ENCODE peak calls at places on chromosomes 4 and X, in four cellular contexts. I is psoas muscle, E is fibroblast of the aortic adventitia, K is adipocyte. M is an unnamed sample.

GRCh38 chr4:82790060-82790660 is 8.4 kb downstream of the SCD5 start:
- DNase-seq in I (no peak), E (no peak), K (no peak), M (no peak)

GRCh38 chr4:169976951-169977350 is 49.2 kb downstream of the MFAP3L start:
- DNase-seq in I (no peak), E (peak), K (no peak), M (no peak)

GRCh38 chrX:135707880-135708279 is 5.6 kb upstream of the CT45A1 start:
- DNase-seq in I (no peak), E (no peak), K (no peak), M (no peak)

GRCh38 chr4:25174674-25175073 is 14.4 kb upstream of the SEPSECS start:
- DNase-seq in I (no peak), E (peak), K (peak), M (no peak)

GRCh38 chrX:129737921-129738320 is 858 bp upstream of the XPNPEP2 start:
- DNase-seq in I (no peak), E (peak), K (peak), M (peak)

GRCh38 chr4:183455431-183456145 is 11.2 kb downstream of the CDKN2AIP start:
- DNase-seq in I (no peak), E (no peak), K (no peak), M (no peak)

GRCh38 chr4:40323866-40324265 is 11.3 kb upstream of the CHRNA9 start:
- DNase-seq in I (no peak), E (no peak), K (no peak), M (no peak)

GRCh38 chr4:751676-752075 is 46.0 kb downstream of the PCGF3 start:
- DNase-seq in I (peak), E (no peak), K (no peak), M (no peak)

GRCh38 chr4:88352062-88352461 is 26.6 kb upstream of the HERC6 start:
- DNase-seq in I (no peak), E (peak), K (peak), M (no peak)

GRCh38 chr4:6701371-6701770 is 7.7 kb downstream of the S100P start:
- DNase-seq in I (no peak), E (no peak), K (no peak), M (no peak)

GRCh38 chr4:86909945-86910344 is 17.7 kb upstream of the C4orf36 start:
- DNase-seq in I (no peak), E (no peak), K (no peak), M (no peak)

GRCh38 chr4:40414673-40415072 is 79.5 kb downstream of the CHRNA9 start:
- DNase-seq in I (no peak), E (no peak), K (no peak), M (no peak)

GRCh38 chr4:135249006-135249405 is 1047.4 kb upstream of the PABPC4L start:
- DNase-seq in I (no peak), E (no peak), K (no peak), M (no peak)

GRCh38 chrX:24334473-24334872 is 20.6 kb upstream of the SUPT20HL2 start:
- DNase-seq in I (no peak), E (peak), K (no peak), M (no peak)

GRCh38 chr4:184792950-184793555 is 32.7 kb downstream of the ACSL1 start:
- DNase-seq in I (no peak), E (peak), K (peak), M (no peak)

GRCh38 chrX:69107231-69107739 is 58.0 kb downstream of the PJA1 start:
- DNase-seq in I (no peak), E (peak), K (no peak), M (no peak)

GRCh38 chr4:81425087-81425486 is 46.6 kb downstream of the RASGEF1B start:
- DNase-seq in I (no peak), E (no peak), K (no peak), M (no peak)

GRCh38 chr4:7727727-7728126 is 211.9 kb downstream of the AFAP1 start:
- DNase-seq in I (no peak), E (peak), K (no peak), M (no peak)

GRCh38 chrX:1516596-1517104 is 20.3 kb downstream of the P2RY8 start:
- DNase-seq in I (no peak), E (no peak), K (no peak), M (no peak)

GRCh38 chr4:81084029-81084428 is 53.5 kb downstream of the BMP3 start:
- DNase-seq in I (no peak), E (peak), K (peak), M (no peak)

GRCh38 chr4:128393111-128393704 is 105.6 kb upstream of the PGRMC2 start:
- DNase-seq in I (no peak), E (peak), K (peak), M (no peak)

GRCh38 chr4:111601671-111602070 is 543.6 kb upstream of the FAM241A start:
- DNase-seq in I (no peak), E (no peak), K (no peak), M (no peak)

GRCh38 chr4:98222306-98222705 is 38.9 kb upstream of the RAP1GDS1 start:
- DNase-seq in I (no peak), E (peak), K (peak), M (no peak)

DNA sequence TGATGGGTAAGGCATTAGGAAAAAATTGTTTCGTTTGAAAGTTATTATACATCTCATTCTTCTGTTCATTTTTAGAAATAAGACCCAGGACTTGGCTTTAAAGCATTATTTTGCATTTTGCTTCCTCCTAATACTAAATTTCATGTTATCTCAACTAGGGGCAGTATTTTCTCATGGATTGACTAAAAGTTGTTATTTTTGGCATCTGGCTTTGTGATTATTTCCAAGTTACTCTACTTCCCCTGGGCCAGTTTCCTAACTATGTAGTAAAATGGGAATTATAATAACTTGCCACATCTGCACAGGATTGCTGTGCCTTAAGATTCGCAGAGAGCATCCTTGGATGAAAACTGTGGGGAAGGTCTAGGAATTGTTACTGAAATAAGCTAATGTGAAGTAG is 3.0 kb downstream of the RBPJ start:
- DNase-seq in I (no peak), E (peak), K (peak), M (no peak)
- H3K4me3 ChIP-seq in I (peak), E (no peak), K (peak), M (no peak)

DNA sequence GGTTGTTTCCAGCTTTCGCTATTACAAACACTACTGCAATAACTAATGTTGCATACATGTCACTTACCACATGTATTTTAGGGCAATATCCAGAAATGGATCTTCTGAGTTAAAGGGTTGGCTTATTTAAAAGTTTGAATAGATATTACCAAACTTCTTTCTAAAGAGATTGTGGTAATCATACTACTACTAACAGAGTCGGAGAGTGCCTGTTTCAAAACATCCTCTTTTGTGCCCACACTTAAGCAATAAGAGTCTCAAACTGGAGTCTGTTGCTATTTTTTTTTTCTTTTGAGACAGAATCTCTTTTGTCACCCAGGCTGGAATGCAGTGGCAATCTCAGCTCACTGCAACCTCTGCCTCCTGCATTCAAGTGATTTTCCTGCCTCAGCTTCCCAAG is 35.8 kb downstream of the FGFBP1 start:
- DNase-seq in I (no peak), E (no peak), K (no peak), M (no peak)
- H3K4me3 ChIP-seq in I (no peak), E (no peak), K (no peak), M (no peak)

GRCh38 chr4:84378983-84379382 is 120.1 kb downstream of the NKX6-1 start:
- DNase-seq in I (no peak), E (no peak), K (no peak), M (no peak)
- H3K4me3 ChIP-seq in I (no peak), E (no peak), K (no peak), M (no peak)

DNA sequence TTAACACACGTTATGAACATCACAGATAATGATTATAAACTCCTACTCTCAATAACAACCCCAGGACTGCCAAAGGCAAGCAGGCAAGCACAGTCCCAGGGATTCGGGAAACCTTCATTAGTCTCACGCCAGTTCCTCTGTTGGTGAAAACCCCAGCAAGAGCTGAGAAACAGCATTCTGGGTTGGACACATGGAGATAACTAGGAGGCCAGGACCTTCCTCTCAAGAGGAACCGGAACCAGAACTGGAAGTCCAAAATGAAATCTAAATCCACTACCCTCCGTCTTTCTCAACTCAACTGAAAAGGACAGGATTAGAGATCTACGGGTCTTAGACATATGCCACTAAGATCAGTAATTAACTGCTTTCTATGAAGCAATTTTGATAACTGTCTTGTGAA is 3.8 kb downstream of the VEGFC start:
- DNase-seq in I (no peak), E (no peak), K (no peak), M (no peak)
- H3K4me3 ChIP-seq in I (peak), E (peak), K (no peak), M (no peak)

GRCh38 chrX:13126785-13127184 is 82.4 kb upstream of the FAM9C start:
- DNase-seq in I (no peak), E (peak), K (no peak), M (no peak)

GRCh38 chrX:13123247-13123856 is 78.9 kb upstream of the FAM9C start:
- DNase-seq in I (no peak), E (no peak), K (no peak), M (no peak)

GRCh38 chrX:13121020-13121419 is 76.6 kb upstream of the FAM9C start:
- DNase-seq in I (no peak), E (peak), K (no peak), M (no peak)

GRCh38 chrX:13125188-13125587 is 80.8 kb upstream of the FAM9C start:
- DNase-seq in I (no peak), E (no peak), K (no peak), M (no peak)

GRCh38 chrX:13123857-13124345 is 79.5 kb upstream of the FAM9C start:
- DNase-seq in I (no peak), E (peak), K (peak), M (no peak)
- H3K4me3 ChIP-seq in I (no peak), E (no peak), K (no peak), M (no peak)

GRCh38 chrX:20529301-20529700 is 262.6 kb upstream of the RPS6KA3 start:
- DNase-seq in I (no peak), E (no peak), K (no peak), M (no peak)
- H3K4me3 ChIP-seq in I (no peak), E (no peak), K (no peak), M (no peak)

GRCh38 chrX:13317366-13317765 is 2.5 kb downstream of the ATXN3L start:
- DNase-seq in I (no peak), E (no peak), K (no peak), M (no peak)

GRCh38 chrX:13323241-13323640 is 3.4 kb upstream of the ATXN3L start:
- DNase-seq in I (no peak), E (no peak), K (no peak), M (no peak)

GRCh38 chrX:13319953-13320352 is at the start of gene ATXN3L:
- DNase-seq in I (no peak), E (no peak), K (no peak), M (no peak)
- H3K4me3 ChIP-seq in I (no peak), E (no peak), K (no peak), M (no peak)

GRCh38 chrX:57906790-57907189 is 3.5 kb downstream of the ZXDA start:
- DNase-seq in I (no peak), E (peak), K (peak), M (no peak)
- H3K4me3 ChIP-seq in I (peak), E (no peak), K (peak), M (no peak)

GRCh38 chr4:158169931-158170690 is 2.7 kb downstream of the GASK1B start:
- DNase-seq in I (no peak), E (peak), K (no peak), M (no peak)
- H3K4me3 ChIP-seq in I (peak), E (peak), K (peak), M (peak)

DNA sequence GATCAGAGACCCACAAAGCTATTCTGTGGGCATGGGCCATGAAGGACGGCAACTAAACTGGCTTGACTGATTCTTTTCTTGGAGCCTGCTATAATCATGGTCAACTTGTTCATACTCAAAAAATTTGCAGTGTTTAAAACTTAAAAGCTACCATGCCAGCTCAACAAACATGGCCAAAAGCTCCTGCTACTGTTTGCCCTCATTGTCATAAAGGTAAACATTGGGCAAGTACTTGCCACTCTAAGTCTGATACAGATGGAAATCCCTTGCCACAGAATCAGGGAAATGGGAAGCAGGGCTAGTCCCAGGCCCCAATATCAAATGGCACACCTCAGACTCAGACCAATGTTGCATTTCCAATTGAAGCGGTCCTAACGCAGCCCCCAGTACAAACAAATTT is 20.4 kb downstream of the UGT2B11 start:
- DNase-seq in I (no peak), E (no peak), K (no peak), M (no peak)
- H3K4me3 ChIP-seq in I (no peak), E (no peak), K (no peak), M (no peak)

M was measured in sigmoid colon.